ENCODE peak calls at places on chromosome 18, in seven cellular contexts. V is SW480, O is activated gamma-delta T cell treated with Interleukin-2 at 50 U/mL for 16 hours, L is NCI-H1694 treated with DMSO at 0.1 percent for 48 hours, H is left ventricle myocardium inferior, P is Calu3, T is activated T-cell treated with anti-CD3 and anti-CD28 coated beads for 1 hour. Q is an unnamed sample.

GRCh38 chr18:77544792-77545191 is 295.1 kb downstream of the GALR1 start:
- DNase-seq in V (no peak), O (no peak), L (no peak), H (no peak), P (no peak), T (no peak), Q (no peak)

GRCh38 chr18:65746936-65747335 is 3.9 kb upstream of the CDH7 start:
- DNase-seq in V (no peak), O (no peak), L (no peak), H (no peak), P (no peak), T (no peak), Q (no peak)

GRCh38 chr18:25737710-25738251 is 352.6 kb downstream of the SS18 start:
- DNase-seq in V (peak), O (no peak), L (no peak), H (no peak), P (no peak), T (no peak), Q (peak)

GRCh38 chr18:56127322-56128099 is 510.9 kb downstream of the TXNL1 start:
- DNase-seq in V (no peak), O (no peak), L (no peak), H (no peak), P (no peak), T (no peak), Q (no peak)

GRCh38 chr18:48974304-48975220 is 23.8 kb upstream of the SMAD7 start:
- DNase-seq in V (no peak), O (no peak), L (no peak), H (no peak), P (no peak), T (no peak), Q (no peak)

GRCh38 chr18:32730620-32731021 is 42.2 kb downstream of the KLHL14 start:
- DNase-seq in V (no peak), O (no peak), L (peak), H (no peak), P (no peak), T (no peak), Q (no peak)

GRCh38 chr18:62976227-62976626 is 260.9 kb downstream of the PHLPP1 start:
- DNase-seq in V (peak), O (no peak), L (no peak), H (no peak), P (peak), T (no peak), Q (no peak)

GRCh38 chr18:79512461-79513380 is 117.0 kb downstream of the NFATC1 start:
- DNase-seq in V (no peak), O (peak), L (no peak), H (no peak), P (no peak), T (no peak), Q (no peak)

GRCh38 chr18:63107171-63107850 is 212.3 kb downstream of the BCL2 start:
- DNase-seq in V (no peak), O (no peak), L (no peak), H (no peak), P (no peak), T (no peak), Q (no peak)

GRCh38 chr18:79394438-79395307 is 1.1 kb upstream of the NFATC1 start:
- DNase-seq in V (peak), O (peak), L (peak), H (no peak), P (peak), T (peak), Q (no peak)